ENCODE peak calls at places on chromosomes 1 and 21, in nine cellular contexts. Q, H, E, Y, B, A, G, K and L are unnamed samples. For H3K4me1, the result is how much of the 10 kb centered on the place peaks cover.

GRCh38 chr1:147084273-147085096 is 87.8 kb downstream of the PRKAB2 start:
- DNase-seq in Q (peak), H (peak), E (peak), Y (peak), B (peak), A (no peak), G (peak), K (peak), L (peak)

GRCh38 chr1:216533786-216534185 is 110.5 kb upstream of the USH2A start:
- DNase-seq in Q (no peak), H (no peak), E (no peak), Y (no peak), B (no peak), A (no peak), G (no peak), K (no peak), L (no peak)

GRCh38 chr1:55052221-55053142 is 13.1 kb downstream of the PCSK9 start:
- DNase-seq in Q (no peak), H (peak), E (no peak), Y (no peak), B (no peak), A (no peak), G (no peak), K (no peak), L (peak)

GRCh38 chr21:46667191-46667734 is 31.8 kb downstream of the PRMT2 start:
- DNase-seq in Q (no peak), H (peak), E (no peak), Y (peak), B (no peak), A (no peak), G (no peak), K (no peak), L (no peak)

GRCh38 chr1:215636258-215636965 is 69.3 kb downstream of the KCTD3 start:
- DNase-seq in Q (peak), H (peak), E (no peak), Y (no peak), B (peak), A (no peak), G (no peak), K (peak), L (no peak)

GRCh38 chr1:82538876-82539275 is 738.1 kb downstream of the ADGRL2 start:
- DNase-seq in Q (no peak), H (no peak), E (no peak), Y (no peak), B (no peak), A (no peak), G (no peak), K (no peak), L (no peak)

GRCh38 chr21:34889287-34889536 is 159.9 kb downstream of the RUNX1 start:
- DNase-seq in Q (peak), H (peak), E (peak), Y (no peak), B (peak), A (no peak), G (peak), K (peak), L (peak)

GRCh38 chr1:89609781-89610456 is 23.0 kb upstream of the LRRC8C start:
- DNase-seq in Q (no peak), H (no peak), E (no peak), Y (no peak), B (no peak), A (no peak), G (no peak), K (peak), L (peak)

GRCh38 chr1:110502402-110502801 is 16.6 kb downstream of the KCNA10 start:
- DNase-seq in Q (no peak), H (no peak), E (no peak), Y (no peak), B (no peak), A (no peak), G (no peak), K (no peak), L (no peak)

GRCh38 chr1:28066393-28067154 is 21.8 kb downstream of the EYA3 start:
- DNase-seq in Q (no peak), H (no peak), E (no peak), Y (no peak), B (no peak), A (no peak), G (no peak), K (no peak), L (no peak)

GRCh38 chr1:28071813-28072212 is 16.6 kb downstream of the EYA3 start:
- DNase-seq in Q (no peak), H (no peak), E (no peak), Y (no peak), B (no peak), A (no peak), G (no peak), K (no peak), L (no peak)

GRCh38 chr1:28064064-28064463 is 24.3 kb downstream of the EYA3 start:
- DNase-seq in Q (no peak), H (no peak), E (no peak), Y (no peak), B (no peak), A (no peak), G (no peak), K (no peak), L (no peak)

GRCh38 chr1:28070725-28071593 is 17.5 kb downstream of the EYA3 start:
- DNase-seq in Q (no peak), H (no peak), E (no peak), Y (no peak), B (no peak), A (no peak), G (no peak), K (no peak), L (no peak)

GRCh38 chr1:28067523-28068090 is 20.8 kb downstream of the EYA3 start:
- DNase-seq in Q (no peak), H (no peak), E (no peak), Y (no peak), B (no peak), A (no peak), G (no peak), K (no peak), L (no peak)
- H3K4me1 ChIP-seq in Q (under half), H (under half), E (under half), Y (under half), B (under half), A (under half), G (under half), K (under half), L (under half)

GRCh38 chr1:58818991-58819390 is 35.1 kb upstream of the JUN start:
- DNase-seq in Q (no peak), H (no peak), E (no peak), Y (no peak), B (no peak), A (no peak), G (no peak), K (no peak), L (no peak)
- H3K4me1 ChIP-seq in Q (under half), H (under half), E (under half), Y (under half), B (under half), A (half or more), G (under half), K (under half), L (under half)

GRCh38 chr1:76137746-76138145 is 63.2 kb downstream of the ST6GALNAC3 start:
- DNase-seq in Q (no peak), H (no peak), E (no peak), Y (no peak), B (no peak), A (no peak), G (no peak), K (no peak), L (no peak)

GRCh38 chr1:76136894-76137293 is 62.3 kb downstream of the ST6GALNAC3 start:
- DNase-seq in Q (no peak), H (no peak), E (no peak), Y (no peak), B (no peak), A (no peak), G (no peak), K (no peak), L (no peak)

GRCh38 chr1:76140227-76140626 is 65.7 kb downstream of the ST6GALNAC3 start:
- DNase-seq in Q (no peak), H (no peak), E (no peak), Y (no peak), B (no peak), A (no peak), G (no peak), K (no peak), L (no peak)

GRCh38 chr1:76135835-76136234 is 61.3 kb downstream of the ST6GALNAC3 start:
- DNase-seq in Q (no peak), H (no peak), E (no peak), Y (peak), B (no peak), A (no peak), G (no peak), K (no peak), L (no peak)

DNA sequence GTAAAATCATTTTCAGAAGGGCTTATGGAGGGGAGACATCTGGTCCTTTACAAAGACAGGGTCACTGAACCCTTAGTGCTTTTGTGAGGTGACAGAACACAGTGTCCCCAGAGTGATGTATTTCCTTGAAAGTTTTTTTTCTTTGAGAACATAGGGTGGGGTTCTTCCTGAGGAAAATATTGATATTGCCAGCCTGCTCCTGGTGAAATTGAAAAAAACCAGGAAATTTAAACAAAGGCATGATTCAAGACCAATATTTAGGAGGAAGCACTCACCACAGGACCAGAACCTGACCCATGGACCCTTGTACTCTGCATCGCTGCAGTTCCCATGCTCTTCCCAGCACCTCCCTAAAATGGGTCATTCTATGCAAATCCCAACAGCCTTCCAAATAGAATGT is 63.7 kb downstream of the ST6GALNAC3 start:
- DNase-seq in Q (no peak), H (no peak), E (no peak), Y (no peak), B (no peak), A (no peak), G (no peak), K (peak), L (no peak)
- H3K4me1 ChIP-seq in Q (under half), H (under half), E (under half), Y (under half), B (under half), A (under half), G (under half), K (under half), L (under half)

GRCh38 chr1:101436100-101436511 is 199.3 kb downstream of the S1PR1 start:
- DNase-seq in Q (no peak), H (no peak), E (no peak), Y (no peak), B (no peak), A (no peak), G (no peak), K (no peak), L (no peak)
- H3K4me1 ChIP-seq in Q (under half), H (under half), E (under half), Y (under half), B (under half), A (under half), G (under half), K (under half), L (under half)

GRCh38 chr1:231337472-231338269 is at the start of gene EXOC8:
- DNase-seq in Q (peak), H (peak), E (peak), Y (peak), B (peak), A (peak), G (peak), K (peak), L (peak)

GRCh38 chr1:231337043-231337471 is 595 bp downstream of the EXOC8 start:
- DNase-seq in Q (peak), H (no peak), E (no peak), Y (no peak), B (no peak), A (no peak), G (no peak), K (no peak), L (peak)

GRCh38 chr1:231334079-231334666 is 3.5 kb downstream of the EXOC8 start:
- DNase-seq in Q (no peak), H (no peak), E (no peak), Y (no peak), B (no peak), A (no peak), G (no peak), K (no peak), L (no peak)

GRCh38 chr1:231334952-231335351 is 2.7 kb downstream of the EXOC8 start:
- DNase-seq in Q (no peak), H (no peak), E (no peak), Y (no peak), B (no peak), A (no peak), G (no peak), K (no peak), L (no peak)

DNA sequence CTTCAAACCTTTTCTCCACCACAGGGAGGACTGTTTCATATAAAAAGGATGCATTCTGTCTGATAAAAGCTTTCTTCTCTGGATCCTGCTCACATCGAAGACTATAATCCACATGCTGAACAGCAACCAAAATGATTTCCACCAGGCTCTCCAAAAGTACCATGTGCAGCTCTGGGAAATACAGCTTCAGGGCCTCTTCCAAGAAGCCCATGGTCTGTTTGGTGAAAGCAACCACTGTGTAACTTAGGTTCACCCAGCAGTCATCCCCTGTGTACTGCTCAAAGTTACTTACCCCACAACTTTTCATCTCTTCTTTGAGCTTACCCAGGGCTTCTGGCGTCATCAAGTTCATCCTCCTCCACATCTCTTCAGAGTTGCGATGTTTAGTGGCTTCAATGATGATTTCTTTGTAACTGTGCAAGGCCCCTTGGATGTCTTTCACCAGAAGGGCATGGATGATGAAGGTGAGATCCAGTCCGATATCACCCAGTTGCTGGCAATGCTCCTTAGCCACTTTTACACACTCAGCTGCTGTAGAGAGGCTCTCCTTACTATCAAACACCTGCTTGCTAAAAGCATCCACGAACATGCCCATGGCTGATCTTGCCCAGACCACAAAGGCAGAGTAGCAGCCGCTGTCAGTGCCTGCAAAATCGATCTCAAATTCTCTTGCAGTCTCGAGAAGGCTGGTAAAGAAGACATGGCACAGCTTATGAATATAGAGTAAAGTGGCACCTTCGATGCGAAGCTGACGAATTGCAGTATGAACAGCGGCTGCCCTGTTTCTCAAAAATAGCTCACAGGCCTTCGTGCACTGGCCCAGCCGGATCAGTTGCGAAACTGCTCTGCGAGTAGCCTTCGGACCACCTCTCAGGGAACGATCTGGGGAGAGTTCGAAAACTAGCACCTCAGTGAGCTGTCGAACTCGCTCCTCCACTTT is 1.7 kb downstream of the EXOC8 start:
- DNase-seq in Q (no peak), H (peak), E (no peak), Y (no peak), B (no peak), A (no peak), G (no peak), K (no peak), L (no peak)
- H3K4me1 ChIP-seq in Q (under half), H (half or more), E (under half), Y (under half), B (half or more), A (under half), G (half or more), K (under half), L (half or more)

DNA sequence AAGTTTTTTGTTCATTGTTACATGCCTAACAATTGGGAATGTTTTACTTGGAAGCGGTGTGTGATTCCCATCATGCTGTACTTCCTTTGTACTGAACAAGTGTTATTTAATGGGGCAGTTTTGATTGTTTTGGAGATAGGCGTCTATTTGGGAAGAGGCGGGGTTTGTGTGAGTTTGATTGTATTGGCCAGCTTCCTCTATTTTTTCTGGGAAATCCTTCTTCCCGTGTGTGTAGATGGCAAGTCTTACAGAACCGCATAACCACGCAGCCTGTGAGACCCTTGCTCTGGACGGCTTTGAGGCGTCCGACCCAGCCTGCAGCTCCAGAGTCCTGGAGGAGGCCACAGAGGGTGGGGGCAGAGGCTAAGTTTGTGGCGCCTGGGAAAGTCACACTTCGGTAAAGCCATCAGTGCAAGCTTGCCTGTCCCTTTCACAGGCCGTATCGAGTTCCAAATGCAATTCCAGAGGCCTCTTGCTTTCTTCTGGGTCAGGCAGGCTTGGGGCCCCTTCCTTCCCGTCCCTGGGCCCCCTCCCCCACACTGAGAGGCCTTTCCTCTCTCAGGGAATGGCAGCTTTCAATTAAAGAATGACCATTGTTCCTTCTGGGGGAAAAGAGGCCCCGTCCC is 210.3 kb downstream of the TOMM20 start:
- DNase-seq in Q (peak), H (no peak), E (no peak), Y (peak), B (no peak), A (no peak), G (no peak), K (peak), L (peak)
- H3K4me1 ChIP-seq in Q (under half), H (half or more), E (under half), Y (under half), B (half or more), A (under half), G (under half), K (under half), L (half or more)

GRCh38 chr1:114803001-114803400 is 22.5 kb upstream of the SIKE1 start:
- DNase-seq in Q (no peak), H (no peak), E (no peak), Y (no peak), B (no peak), A (no peak), G (no peak), K (no peak), L (no peak)
- H3K4me1 ChIP-seq in Q (under half), H (under half), E (under half), Y (under half), B (under half), A (under half), G (under half), K (under half), L (under half)